ENCODE peak calls at places on chromosomes 13 and 19, in eight cellular contexts. Y is AG10803; G is fibroblast of pulmonary artery; U is cardiac muscle cell; O is WERI-Rb-1; H is mammary epithelial cell; B is CD4-positive, alpha-beta T cell; L is heart left ventricle. I is an unnamed sample.

GRCh38 chr19:55196803-55197202 is 12.5 kb downstream of the PTPRH start:
- DNase-seq in G (no peak), H (peak), L (no peak), U (no peak), O (no peak), B (no peak), Y (no peak), I (no peak)

GRCh38 chr19:46349311-46349993 is 2.6 kb downstream of the PPP5C start:
- DNase-seq in H (no peak), G (no peak), O (no peak), B (no peak), Y (no peak), L (no peak), U (no peak), I (no peak)

GRCh38 chr13:30731658-30732390 is 3.5 kb upstream of the ALOX5AP start:
- DNase-seq in G (no peak), O (no peak), U (no peak), H (no peak), B (no peak), L (no peak), Y (no peak), I (no peak)

GRCh38 chr13:24905242-24905641 is 141.3 kb downstream of the RNF17 start:
- DNase-seq in O (no peak), B (no peak), U (peak), Y (peak), G (peak), L (no peak), H (peak), I (peak)

GRCh38 chr13:98343461-98343860 is 166.4 kb upstream of the RNF113B start:
- DNase-seq in O (no peak), L (no peak), U (no peak), B (no peak), H (no peak), G (no peak), Y (no peak), I (no peak)

GRCh38 chr13:64992314-64992713 is 2237.8 kb downstream of the PCDH9 start:
- DNase-seq in B (no peak), G (no peak), U (no peak), H (no peak), L (no peak), Y (no peak), O (no peak), I (no peak)

GRCh38 chr19:5343848-5344247 is 3.2 kb upstream of the PTPRS start:
- DNase-seq in L (no peak), B (no peak), U (peak), Y (peak), H (no peak), G (peak), O (no peak), I (peak)

GRCh38 chr19:13428352-13428751 is 77.9 kb downstream of the CACNA1A start:
- DNase-seq in O (no peak), B (no peak), U (peak), L (no peak), G (peak), Y (peak), H (peak), I (peak)

GRCh38 chr19:58471736-58472135 is 4.4 kb upstream of the ZNF446 start:
- DNase-seq in O (no peak), H (no peak), L (no peak), Y (no peak), B (no peak), G (no peak), U (no peak), I (no peak)

GRCh38 chr19:58468216-58468839 is 1.4 kb downstream of the ZNF324 start:
- DNase-seq in Y (no peak), L (no peak), U (no peak), G (no peak), O (no peak), H (peak), B (no peak), I (no peak)

GRCh38 chr19:58466760-58467589 is at the start of gene ZNF324:
- DNase-seq in L (peak), Y (peak), U (peak), G (peak), O (peak), B (peak), H (peak), I (peak)

GRCh38 chr19:58466089-58466759 is 656 bp upstream of the ZNF324 start:
- DNase-seq in G (no peak), U (no peak), O (no peak), Y (no peak), L (no peak), H (no peak), B (no peak), I (no peak)

GRCh38 chr19:58469241-58470013 is 2.5 kb downstream of the ZNF324 start:
- DNase-seq in L (no peak), Y (no peak), G (no peak), U (no peak), B (no peak), O (no peak), H (no peak), I (no peak)
- TF ChIP-seq CTCF in L (no peak), Y (no peak), G (no peak), U (no peak), B (no peak), O (no peak), H (no peak), I (no peak)

DNA sequence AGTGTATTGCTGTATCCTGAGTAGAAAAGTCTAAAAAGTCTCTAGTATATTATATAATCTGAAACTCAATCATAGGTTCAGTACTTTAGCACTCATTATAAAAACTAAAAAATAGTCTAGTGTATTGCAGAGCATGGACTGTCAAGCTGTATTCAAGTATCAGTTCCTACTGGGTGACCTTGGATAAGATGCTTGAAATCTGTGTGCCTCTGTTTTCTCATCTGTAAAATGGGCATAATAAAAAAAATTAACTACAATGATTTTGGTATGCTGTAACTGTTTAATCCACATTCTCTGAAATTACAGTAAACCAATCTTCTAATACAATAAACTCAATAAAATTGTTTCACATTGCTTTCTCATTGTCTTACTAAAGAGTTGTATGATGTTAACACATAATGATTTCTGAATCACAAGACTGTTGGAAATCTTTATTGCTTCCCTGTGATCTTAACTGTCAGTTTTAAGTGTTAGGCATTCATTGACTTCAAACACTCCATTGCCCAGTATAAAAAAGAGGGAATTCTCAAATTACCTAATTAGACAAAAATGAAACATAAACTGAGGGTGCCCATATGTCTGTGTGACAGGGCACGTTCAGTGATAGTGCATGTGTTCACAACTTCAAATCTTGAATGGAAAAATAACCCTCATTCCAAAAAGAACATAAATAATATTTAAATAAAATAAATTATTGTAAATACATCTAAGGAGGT is 2.2 kb downstream of the STARD13 start:
- DNase-seq in B (no peak), O (no peak), G (no peak), H (no peak), L (no peak), U (no peak), Y (no peak), I (no peak)
- TF ChIP-seq CTCF in B (no peak), O (no peak), G (no peak), H (no peak), L (no peak), U (no peak), Y (no peak), I (no peak)

GRCh38 chr19:37505958-37506386 is 767 bp upstream of the ZNF793 start:
- DNase-seq in B (no peak), H (no peak), Y (no peak), G (no peak), U (no peak), L (no peak), O (no peak), I (no peak)

GRCh38 chr19:37511186-37511585 is 4.4 kb downstream of the ZNF793 start:
- DNase-seq in B (no peak), O (no peak), Y (no peak), U (no peak), G (no peak), H (no peak), L (no peak), I (no peak)

GRCh38 chr19:37507167-37507464 is 377 bp downstream of the ZNF793 start:
- DNase-seq in B (no peak), Y (no peak), H (no peak), L (no peak), G (no peak), O (no peak), U (no peak), I (no peak)

GRCh38 chr19:37511821-37512220 is 5.1 kb downstream of the ZNF793 start:
- DNase-seq in G (no peak), B (no peak), U (no peak), H (no peak), L (no peak), O (no peak), Y (no peak), I (no peak)

GRCh38 chr19:37506387-37507166 is at the start of gene ZNF793:
- DNase-seq in L (peak), H (peak), Y (peak), B (peak), G (peak), O (peak), U (peak), I (no peak)
- TF ChIP-seq CTCF in L (no peak), H (no peak), Y (no peak), B (no peak), G (no peak), O (no peak), U (no peak), I (no peak)

GRCh38 chr13:54415753-54416366 is 1387.2 kb downstream of the OLFM4 start:
- DNase-seq in U (no peak), B (no peak), G (no peak), L (no peak), O (no peak), Y (no peak), H (no peak), I (no peak)
- TF ChIP-seq CTCF in U (no peak), B (no peak), G (no peak), L (no peak), O (no peak), Y (no peak), H (no peak), I (no peak)

GRCh38 chr19:41308450-41309224 is 1.3 kb upstream of the CCDC97 start:
- DNase-seq in H (peak), G (peak), U (peak), Y (peak), B (peak), L (peak), O (peak), I (peak)
- TF ChIP-seq CTCF in H (peak), G (peak), U (peak), Y (peak), B (peak), L (peak), O (peak), I (peak)

GRCh38 chr19:56403764-56404704 is at the start of gene ZNF583:
- DNase-seq in B (peak), Y (peak), H (peak), U (peak), G (peak), L (peak), O (peak), I (peak)
- TF ChIP-seq CTCF in B (no peak), Y (no peak), H (no peak), U (no peak), G (no peak), L (no peak), O (no peak), I (no peak)

DNA sequence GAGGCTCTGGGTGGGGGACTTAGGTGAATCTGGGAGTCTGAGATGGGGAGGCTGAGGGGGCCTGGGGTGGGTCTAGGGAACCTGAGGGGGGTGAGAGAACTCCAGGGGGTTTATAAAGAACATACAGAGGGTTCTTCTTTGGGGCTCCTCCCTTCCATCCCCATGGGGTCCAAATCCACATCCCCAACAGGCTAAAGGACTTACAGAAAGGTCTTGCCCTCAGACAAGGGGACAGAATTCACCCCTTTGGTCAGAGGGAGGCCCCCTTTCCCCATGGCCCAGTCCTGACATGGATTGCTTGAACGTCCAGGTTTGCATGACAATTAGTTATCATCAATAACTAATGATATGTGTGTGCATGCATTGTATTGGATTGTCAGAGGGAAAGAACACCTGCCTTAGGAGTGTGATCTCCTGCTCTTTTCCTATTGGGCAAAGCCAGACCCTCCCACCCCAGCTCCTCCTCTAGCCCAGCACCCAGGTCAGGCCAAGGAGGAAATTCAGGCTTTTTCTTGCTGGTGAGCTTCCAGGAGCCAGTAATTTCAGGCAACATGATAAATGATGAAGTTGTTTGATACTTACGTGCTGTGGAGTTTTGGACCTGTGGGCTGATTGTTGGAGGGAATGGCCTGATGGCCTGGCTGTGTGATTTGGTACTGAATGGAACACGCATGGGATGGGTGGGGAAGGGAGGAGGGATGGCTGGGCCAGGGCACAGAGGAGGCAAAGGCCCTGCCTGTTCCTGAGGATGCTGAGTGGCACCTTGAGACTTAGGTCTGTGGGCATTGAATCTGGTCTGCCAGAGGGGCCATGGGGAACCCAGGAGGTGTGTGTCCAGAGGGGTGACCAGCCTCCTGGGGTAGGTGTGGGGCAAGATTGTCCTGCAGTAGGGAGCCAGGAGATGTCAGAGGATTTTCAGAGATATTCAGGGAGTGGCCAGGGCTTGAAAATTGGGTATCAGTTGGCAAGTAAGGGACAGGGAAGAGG is 1.1 kb downstream of the KLHL26 start:
- DNase-seq in B (no peak), U (no peak), O (no peak), Y (no peak), H (no peak), G (no peak), L (no peak), I (peak)
- TF ChIP-seq CTCF in B (no peak), U (no peak), O (no peak), Y (no peak), H (no peak), G (no peak), L (no peak), I (no peak)

I was measured in MCF 10A.